ENCODE peak calls at places on chromosome 3, in nine cellular contexts. One of them, this sample, is unnamed.

GRCh38 chr3:190886945-190887344 is 24.5 kb upstream of the GMNC start:
- DNase-seq in suprapubic skin: no peak
- DNase-seq in GM12891: peak
- DNase-seq in endothelial cell of umbilical vein: no peak
- DNase-seq in breast epithelium: no peak
- DNase-seq in SK-N-SH: no peak
- DNase-seq in GM23338: no peak
- DNase-seq in transverse colon: no peak
- DNase-seq in SK-N-MC: no peak
- DNase-seq in this sample: no peak

GRCh38 chr3:71341721-71342120 is 241.8 kb downstream of the FOXP1 start:
- DNase-seq in SK-N-SH: no peak
- DNase-seq in GM12891: no peak
- DNase-seq in suprapubic skin: no peak
- DNase-seq in SK-N-MC: no peak
- DNase-seq in breast epithelium: no peak
- DNase-seq in GM23338: no peak
- DNase-seq in endothelial cell of umbilical vein: peak
- DNase-seq in transverse colon: no peak
- DNase-seq in this sample: no peak

GRCh38 chr3:177494216-177494615 is 296.9 kb upstream of the TBL1XR1 start:
- DNase-seq in SK-N-MC: no peak
- DNase-seq in suprapubic skin: no peak
- DNase-seq in SK-N-SH: no peak
- DNase-seq in GM23338: no peak
- DNase-seq in breast epithelium: no peak
- DNase-seq in GM12891: no peak
- DNase-seq in endothelial cell of umbilical vein: no peak
- DNase-seq in transverse colon: no peak
- DNase-seq in this sample: no peak

GRCh38 chr3:161266731-161267150 is 45.6 kb downstream of the NMD3 start:
- DNase-seq in endothelial cell of umbilical vein: peak
- DNase-seq in GM12891: no peak
- DNase-seq in SK-N-SH: no peak
- DNase-seq in suprapubic skin: no peak
- DNase-seq in transverse colon: no peak
- DNase-seq in breast epithelium: no peak
- DNase-seq in SK-N-MC: peak
- DNase-seq in GM23338: no peak
- DNase-seq in this sample: no peak

GRCh38 chr3:185549651-185550111 is 2.7 kb downstream of the LIPH start:
- DNase-seq in breast epithelium: no peak
- DNase-seq in transverse colon: no peak
- DNase-seq in GM23338: no peak
- DNase-seq in suprapubic skin: no peak
- DNase-seq in SK-N-MC: peak
- DNase-seq in GM12891: no peak
- DNase-seq in endothelial cell of umbilical vein: no peak
- DNase-seq in SK-N-SH: no peak
- DNase-seq in this sample: no peak

GRCh38 chr3:174199696-174200095 is 659.4 kb upstream of the NAALADL2 start:
- DNase-seq in GM12891: no peak
- DNase-seq in SK-N-SH: no peak
- DNase-seq in SK-N-MC: no peak
- DNase-seq in transverse colon: no peak
- DNase-seq in endothelial cell of umbilical vein: no peak
- DNase-seq in suprapubic skin: no peak
- DNase-seq in GM23338: no peak
- DNase-seq in breast epithelium: no peak
- DNase-seq in this sample: no peak

GRCh38 chr3:48013288-48013980 is 2.8 kb downstream of the MAP4 start:
- DNase-seq in SK-N-MC: no peak
- DNase-seq in transverse colon: no peak
- DNase-seq in GM23338: no peak
- DNase-seq in suprapubic skin: no peak
- DNase-seq in GM12891: no peak
- DNase-seq in endothelial cell of umbilical vein: peak
- DNase-seq in breast epithelium: no peak
- DNase-seq in SK-N-SH: no peak
- DNase-seq in this sample: peak

GRCh38 chr3:9205345-9206143 is 43.9 kb downstream of the SRGAP3 start:
- DNase-seq in SK-N-SH: no peak
- DNase-seq in endothelial cell of umbilical vein: no peak
- DNase-seq in GM12891: peak
- DNase-seq in breast epithelium: no peak
- DNase-seq in transverse colon: no peak
- DNase-seq in GM23338: no peak
- DNase-seq in SK-N-MC: no peak
- DNase-seq in suprapubic skin: no peak
- DNase-seq in this sample: no peak

GRCh38 chr3:187880438-187880837 is 135.2 kb upstream of the BCL6 start:
- DNase-seq in SK-N-MC: no peak
- DNase-seq in suprapubic skin: no peak
- DNase-seq in endothelial cell of umbilical vein: no peak
- DNase-seq in transverse colon: no peak
- DNase-seq in SK-N-SH: no peak
- DNase-seq in GM12891: no peak
- DNase-seq in breast epithelium: no peak
- DNase-seq in GM23338: no peak
- DNase-seq in this sample: no peak

GRCh38 chr3:142857056-142857455 is 31.8 kb downstream of the PCOLCE2 start:
- DNase-seq in transverse colon: peak
- DNase-seq in SK-N-SH: peak
- DNase-seq in SK-N-MC: no peak
- DNase-seq in suprapubic skin: no peak
- DNase-seq in breast epithelium: no peak
- DNase-seq in GM23338: peak
- DNase-seq in GM12891: no peak
- DNase-seq in endothelial cell of umbilical vein: no peak
- DNase-seq in this sample: peak

GRCh38 chr3:175951047-175951694 is 1092.0 kb downstream of the NAALADL2 start:
- DNase-seq in suprapubic skin: no peak
- DNase-seq in GM12891: no peak
- DNase-seq in endothelial cell of umbilical vein: no peak
- DNase-seq in SK-N-SH: no peak
- DNase-seq in SK-N-MC: no peak
- DNase-seq in transverse colon: no peak
- DNase-seq in breast epithelium: no peak
- DNase-seq in GM23338: no peak
- DNase-seq in this sample: no peak

GRCh38 chr3:123096701-123097100 is 29.9 kb downstream of the PDIA5 start:
- DNase-seq in suprapubic skin: no peak
- DNase-seq in endothelial cell of umbilical vein: no peak
- DNase-seq in SK-N-SH: peak
- DNase-seq in GM23338: no peak
- DNase-seq in breast epithelium: no peak
- DNase-seq in GM12891: no peak
- DNase-seq in SK-N-MC: no peak
- DNase-seq in transverse colon: peak
- DNase-seq in this sample: no peak
- TF ChIP-seq POLR2AphosphoS5 in suprapubic skin: no peak
- TF ChIP-seq POLR2AphosphoS5 in endothelial cell of umbilical vein: no peak
- TF ChIP-seq POLR2AphosphoS5 in SK-N-SH: no peak
- TF ChIP-seq POLR2AphosphoS5 in GM23338: no peak
- TF ChIP-seq POLR2AphosphoS5 in breast epithelium: no peak
- TF ChIP-seq POLR2AphosphoS5 in GM12891: no peak
- TF ChIP-seq POLR2AphosphoS5 in SK-N-MC: no peak
- TF ChIP-seq POLR2AphosphoS5 in transverse colon: no peak
- TF ChIP-seq POLR2AphosphoS5 in this sample: no peak

GRCh38 chr3:47010910-47011309 is 31.4 kb downstream of the NBEAL2 start:
- DNase-seq in suprapubic skin: no peak
- DNase-seq in breast epithelium: no peak
- DNase-seq in GM12891: no peak
- DNase-seq in transverse colon: no peak
- DNase-seq in SK-N-SH: no peak
- DNase-seq in endothelial cell of umbilical vein: no peak
- DNase-seq in GM23338: no peak
- DNase-seq in SK-N-MC: no peak
- DNase-seq in this sample: no peak

GRCh38 chr3:47008851-47009224 is 29.4 kb downstream of the NBEAL2 start:
- DNase-seq in SK-N-SH: no peak
- DNase-seq in GM12891: no peak
- DNase-seq in breast epithelium: no peak
- DNase-seq in suprapubic skin: no peak
- DNase-seq in endothelial cell of umbilical vein: no peak
- DNase-seq in transverse colon: no peak
- DNase-seq in SK-N-MC: no peak
- DNase-seq in GM23338: no peak
- DNase-seq in this sample: no peak

GRCh38 chr3:47008258-47008671 is 28.8 kb downstream of the NBEAL2 start:
- DNase-seq in transverse colon: peak
- DNase-seq in GM12891: no peak
- DNase-seq in suprapubic skin: no peak
- DNase-seq in breast epithelium: no peak
- DNase-seq in endothelial cell of umbilical vein: no peak
- DNase-seq in SK-N-SH: peak
- DNase-seq in GM23338: no peak
- DNase-seq in SK-N-MC: no peak
- DNase-seq in this sample: no peak

GRCh38 chr3:47010050-47010712 is 30.7 kb downstream of the NBEAL2 start:
- DNase-seq in endothelial cell of umbilical vein: no peak
- DNase-seq in transverse colon: peak
- DNase-seq in breast epithelium: no peak
- DNase-seq in suprapubic skin: peak
- DNase-seq in GM12891: no peak
- DNase-seq in GM23338: no peak
- DNase-seq in SK-N-MC: no peak
- DNase-seq in SK-N-SH: no peak
- DNase-seq in this sample: no peak

GRCh38 chr3:47009225-47010049 is 30.0 kb downstream of the NBEAL2 start:
- DNase-seq in endothelial cell of umbilical vein: peak
- DNase-seq in breast epithelium: peak
- DNase-seq in suprapubic skin: peak
- DNase-seq in SK-N-SH: peak
- DNase-seq in SK-N-MC: no peak
- DNase-seq in GM23338: peak
- DNase-seq in GM12891: peak
- DNase-seq in transverse colon: peak
- DNase-seq in this sample: no peak
- TF ChIP-seq POLR2AphosphoS5 in endothelial cell of umbilical vein: peak
- TF ChIP-seq POLR2AphosphoS5 in breast epithelium: peak
- TF ChIP-seq POLR2AphosphoS5 in suprapubic skin: peak
- TF ChIP-seq POLR2AphosphoS5 in SK-N-SH: peak
- TF ChIP-seq POLR2AphosphoS5 in SK-N-MC: no peak
- TF ChIP-seq POLR2AphosphoS5 in GM23338: peak
- TF ChIP-seq POLR2AphosphoS5 in GM12891: peak
- TF ChIP-seq POLR2AphosphoS5 in transverse colon: peak
- TF ChIP-seq POLR2AphosphoS5 in this sample: no peak

GRCh38 chr3:108047987-108048386 is 42.8 kb downstream of the CD47 start:
- DNase-seq in suprapubic skin: no peak
- DNase-seq in GM23338: no peak
- DNase-seq in GM12891: no peak
- DNase-seq in breast epithelium: no peak
- DNase-seq in endothelial cell of umbilical vein: no peak
- DNase-seq in transverse colon: no peak
- DNase-seq in SK-N-MC: no peak
- DNase-seq in SK-N-SH: no peak
- DNase-seq in this sample: no peak

GRCh38 chr3:108051005-108051404 is 39.8 kb downstream of the CD47 start:
- DNase-seq in GM12891: no peak
- DNase-seq in breast epithelium: no peak
- DNase-seq in transverse colon: no peak
- DNase-seq in GM23338: no peak
- DNase-seq in suprapubic skin: no peak
- DNase-seq in endothelial cell of umbilical vein: no peak
- DNase-seq in SK-N-SH: no peak
- DNase-seq in SK-N-MC: no peak
- DNase-seq in this sample: no peak

GRCh38 chr3:108055931-108056330 is 34.9 kb downstream of the CD47 start:
- DNase-seq in breast epithelium: no peak
- DNase-seq in suprapubic skin: no peak
- DNase-seq in SK-N-SH: no peak
- DNase-seq in endothelial cell of umbilical vein: no peak
- DNase-seq in SK-N-MC: no peak
- DNase-seq in transverse colon: no peak
- DNase-seq in GM12891: no peak
- DNase-seq in GM23338: no peak
- DNase-seq in this sample: no peak

GRCh38 chr3:108054935-108055334 is 35.9 kb downstream of the CD47 start:
- DNase-seq in SK-N-MC: no peak
- DNase-seq in SK-N-SH: no peak
- DNase-seq in GM12891: no peak
- DNase-seq in transverse colon: no peak
- DNase-seq in suprapubic skin: no peak
- DNase-seq in GM23338: no peak
- DNase-seq in breast epithelium: no peak
- DNase-seq in endothelial cell of umbilical vein: no peak
- DNase-seq in this sample: no peak

DNA sequence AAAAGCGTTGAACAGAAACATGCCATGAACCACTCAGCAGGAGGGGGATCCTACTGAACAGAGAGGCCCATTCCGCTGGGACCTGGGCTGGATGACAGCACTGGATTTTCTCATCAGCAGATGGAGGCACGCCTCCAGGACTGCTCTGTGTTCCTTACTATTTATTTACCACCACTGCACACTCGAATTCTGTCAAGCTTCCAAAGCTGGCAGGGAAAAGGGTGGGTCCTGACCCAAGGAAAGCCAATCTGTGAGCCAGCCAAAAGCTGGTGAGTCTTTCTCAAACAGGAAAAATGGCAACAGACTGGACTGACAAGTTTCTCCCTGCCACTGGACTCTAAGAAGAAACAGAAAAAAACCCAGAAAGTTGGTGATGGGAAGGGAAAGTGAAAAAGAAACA is 37.8 kb downstream of the CD47 start:
- DNase-seq in SK-N-MC: no peak
- DNase-seq in GM23338: no peak
- DNase-seq in GM12891: no peak
- DNase-seq in transverse colon: no peak
- DNase-seq in endothelial cell of umbilical vein: no peak
- DNase-seq in SK-N-SH: no peak
- DNase-seq in suprapubic skin: no peak
- DNase-seq in breast epithelium: peak
- DNase-seq in this sample: no peak
- TF ChIP-seq POLR2AphosphoS5 in SK-N-MC: no peak
- TF ChIP-seq POLR2AphosphoS5 in GM23338: no peak
- TF ChIP-seq POLR2AphosphoS5 in GM12891: no peak
- TF ChIP-seq POLR2AphosphoS5 in transverse colon: no peak
- TF ChIP-seq POLR2AphosphoS5 in endothelial cell of umbilical vein: no peak
- TF ChIP-seq POLR2AphosphoS5 in SK-N-SH: no peak
- TF ChIP-seq POLR2AphosphoS5 in suprapubic skin: no peak
- TF ChIP-seq POLR2AphosphoS5 in breast epithelium: no peak
- TF ChIP-seq POLR2AphosphoS5 in this sample: no peak

DNA sequence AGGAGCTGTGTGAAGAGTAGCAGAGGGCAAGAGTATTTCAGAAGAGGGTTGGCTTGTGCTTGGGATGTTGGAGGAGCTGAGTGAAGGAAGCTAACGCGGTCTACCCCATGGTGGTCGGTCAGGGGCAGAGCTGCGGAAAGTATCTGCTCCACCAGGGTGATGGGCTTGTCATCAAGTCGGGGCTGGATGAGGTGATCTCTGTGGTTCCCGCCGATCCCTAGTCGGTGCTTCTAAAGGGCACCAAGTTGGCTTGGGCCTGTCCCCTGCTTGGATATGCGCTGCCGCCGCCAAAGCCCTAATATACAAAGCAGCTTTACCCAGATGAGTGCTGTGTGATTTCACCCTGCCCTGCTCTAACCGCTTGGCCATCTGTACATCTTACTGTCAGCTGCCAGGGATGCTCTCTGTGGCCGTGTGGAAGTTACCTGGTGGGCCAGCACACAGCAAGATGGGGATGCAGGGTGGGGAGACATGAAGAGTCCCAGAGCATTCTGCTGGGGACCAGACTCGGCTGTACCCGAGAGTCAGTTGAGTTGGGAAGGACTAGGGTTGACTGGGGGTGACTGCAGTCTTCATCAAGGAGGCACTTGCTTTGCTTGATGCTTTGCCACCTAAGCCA is 226.1 kb upstream of the BHLHE40 start:
- DNase-seq in GM12891: no peak
- DNase-seq in transverse colon: no peak
- DNase-seq in SK-N-SH: no peak
- DNase-seq in GM23338: no peak
- DNase-seq in endothelial cell of umbilical vein: no peak
- DNase-seq in suprapubic skin: no peak
- DNase-seq in breast epithelium: no peak
- DNase-seq in SK-N-MC: no peak
- DNase-seq in this sample: no peak
- TF ChIP-seq POLR2AphosphoS5 in GM12891: no peak
- TF ChIP-seq POLR2AphosphoS5 in transverse colon: no peak
- TF ChIP-seq POLR2AphosphoS5 in SK-N-SH: no peak
- TF ChIP-seq POLR2AphosphoS5 in GM23338: no peak
- TF ChIP-seq POLR2AphosphoS5 in endothelial cell of umbilical vein: no peak
- TF ChIP-seq POLR2AphosphoS5 in suprapubic skin: no peak
- TF ChIP-seq POLR2AphosphoS5 in breast epithelium: no peak
- TF ChIP-seq POLR2AphosphoS5 in SK-N-MC: no peak
- TF ChIP-seq POLR2AphosphoS5 in this sample: no peak

This sample was measured in HCT116.